ENCODE peak calls at places on chromosomes 4 and X, in four cellular contexts. One of them, this sample, is unnamed.

GRCh38 chrX:150436200-150436599 is 73.1 kb downstream of the MAMLD1 start:
- DNase-seq in K562: no peak
- DNase-seq in HCT116: no peak
- DNase-seq in HepG2: no peak
- DNase-seq in this sample: no peak

GRCh38 chr4:24730256-24731001 is 64.9 kb upstream of the SOD3 start:
- DNase-seq in K562: no peak
- DNase-seq in HCT116: no peak
- DNase-seq in HepG2: no peak
- DNase-seq in this sample: no peak

GRCh38 chr4:168917150-168917779 is 92.8 kb downstream of the CBR4 start:
- DNase-seq in K562: peak; percentile 31
- DNase-seq in HCT116: peak; percentile 22
- DNase-seq in HepG2: peak; percentile 14
- DNase-seq in this sample: peak; percentile 5

GRCh38 chr4:24657768-24658617 is 73.6 kb upstream of the DHX15 start:
- DNase-seq in K562: no peak
- DNase-seq in HCT116: peak; percentile 47
- DNase-seq in HepG2: peak; percentile 73
- DNase-seq in this sample: no peak

GRCh38 chr4:56799824-56800756 is 21.4 kb downstream of the SPINK2 start:
- DNase-seq in K562: peak; percentile 62
- DNase-seq in HCT116: peak; percentile 79
- DNase-seq in HepG2: peak; percentile 61
- DNase-seq in this sample: peak; percentile 67

GRCh38 chr4:130306566-130306965 is 1210.6 kb downstream of the C4orf33 start:
- DNase-seq in K562: no peak
- DNase-seq in HCT116: no peak
- DNase-seq in HepG2: no peak
- DNase-seq in this sample: no peak

GRCh38 chr4:24772061-24772705 is 23.2 kb upstream of the SOD3 start:
- DNase-seq in K562: no peak
- DNase-seq in HCT116: no peak
- DNase-seq in HepG2: no peak
- DNase-seq in this sample: no peak

GRCh38 chr4:169690787-169691186 is 67.0 kb downstream of the HPF1 start:
- DNase-seq in K562: no peak
- DNase-seq in HCT116: no peak
- DNase-seq in HepG2: no peak
- DNase-seq in this sample: no peak

GRCh38 chrX:68699960-68700746 is 52.7 kb downstream of the STARD8 start:
- DNase-seq in K562: no peak
- DNase-seq in HCT116: no peak
- DNase-seq in HepG2: no peak
- DNase-seq in this sample: no peak

GRCh38 chrX:134896194-134896593 is 94.6 kb upstream of the SMIM10 start:
- DNase-seq in K562: no peak
- DNase-seq in HCT116: no peak
- DNase-seq in HepG2: no peak
- DNase-seq in this sample: no peak

GRCh38 chr4:793941-794621 is 31.8 kb downstream of the CPLX1 start:
- DNase-seq in K562: no peak
- DNase-seq in HCT116: no peak
- DNase-seq in HepG2: no peak
- DNase-seq in this sample: no peak

GRCh38 chrX:10415704-10416001 is 204.7 kb downstream of the MID1 start:
- DNase-seq in K562: no peak
- DNase-seq in HCT116: no peak
- DNase-seq in HepG2: no peak
- DNase-seq in this sample: no peak

GRCh38 chr4:22500128-22500611 is 15.7 kb downstream of the ADGRA3 start:
- DNase-seq in K562: no peak
- DNase-seq in HCT116: no peak
- DNase-seq in HepG2: no peak
- DNase-seq in this sample: no peak

GRCh38 chrX:12010436-12010835 is 127.8 kb upstream of the FRMPD4 start:
- DNase-seq in K562: no peak
- DNase-seq in HCT116: no peak
- DNase-seq in HepG2: no peak
- DNase-seq in this sample: no peak

GRCh38 chr4:165204462-165204830 is 2.9 kb upstream of the KLHL2 start:
- DNase-seq in K562: no peak
- DNase-seq in HCT116: no peak
- DNase-seq in HepG2: no peak
- DNase-seq in this sample: no peak

GRCh38 chr4:112112590-112113170 is 32.6 kb upstream of the FAM241A start:
- DNase-seq in K562: no peak
- DNase-seq in HCT116: no peak
- DNase-seq in HepG2: peak; percentile 14
- DNase-seq in this sample: no peak

GRCh38 chr4:27088491-27088890 is 227.8 kb downstream of the STIM2 start:
- DNase-seq in K562: no peak
- DNase-seq in HCT116: no peak
- DNase-seq in HepG2: no peak
- DNase-seq in this sample: no peak

GRCh38 chrX:20267924-20268701 is 1.4 kb upstream of the RPS6KA3 start:
- DNase-seq in K562: no peak
- DNase-seq in HCT116: no peak
- DNase-seq in HepG2: no peak
- DNase-seq in this sample: no peak

GRCh38 chr4:109389367-109390118 is 44.1 kb upstream of the SEC24B start:
- DNase-seq in K562: no peak
- DNase-seq in HCT116: no peak
- DNase-seq in HepG2: peak; percentile 20
- DNase-seq in this sample: no peak

GRCh38 chrX:129748265-129748664 is 9.5 kb downstream of the XPNPEP2 start:
- DNase-seq in K562: no peak
- DNase-seq in HCT116: no peak
- DNase-seq in HepG2: no peak
- DNase-seq in this sample: no peak

GRCh38 chr4:173160871-173161270 is 7.7 kb upstream of the GALNT7 start:
- DNase-seq in K562: no peak
- DNase-seq in HCT116: no peak
- DNase-seq in HepG2: no peak
- DNase-seq in this sample: no peak

GRCh38 chr4:53490161-53490915 is 100.9 kb downstream of the LNX1 start:
- DNase-seq in K562: no peak
- DNase-seq in HCT116: no peak
- DNase-seq in HepG2: no peak
- DNase-seq in this sample: no peak

GRCh38 chr4:142901166-142901662 is 55.1 kb upstream of the INPP4B start:
- DNase-seq in K562: no peak
- DNase-seq in HCT116: no peak
- DNase-seq in HepG2: no peak
- DNase-seq in this sample: no peak

GRCh38 chr4:135240796-135241195 is 1039.2 kb upstream of the PABPC4L start:
- DNase-seq in K562: no peak
- DNase-seq in HCT116: no peak
- DNase-seq in HepG2: no peak
- DNase-seq in this sample: no peak

GRCh38 chr4:39823193-39823592 is 125.3 kb downstream of the UBE2K start:
- DNase-seq in K562: no peak
- DNase-seq in HCT116: no peak
- DNase-seq in HepG2: no peak
- DNase-seq in this sample: no peak

GRCh38 chrX:28042260-28042659 is 61.0 kb upstream of the DCAF8L1 start:
- DNase-seq in K562: no peak
- DNase-seq in HCT116: no peak
- DNase-seq in HepG2: no peak
- DNase-seq in this sample: no peak

GRCh38 chrX:22365460-22365859 is 92.7 kb downstream of the CBLL2 start:
- DNase-seq in K562: no peak
- DNase-seq in HCT116: peak; percentile 86
- DNase-seq in HepG2: no peak
- DNase-seq in this sample: peak; percentile 18

GRCh38 chr4:118410143-118410542 is 57.3 kb upstream of the PRSS12 start:
- DNase-seq in K562: no peak
- DNase-seq in HCT116: no peak
- DNase-seq in HepG2: no peak
- DNase-seq in this sample: no peak

GRCh38 chrX:134478374-134478773 is 18.4 kb downstream of the HPRT1 start:
- DNase-seq in K562: no peak
- DNase-seq in HCT116: no peak
- DNase-seq in HepG2: no peak
- DNase-seq in this sample: no peak

GRCh38 chr4:88979292-88979691 is 77.7 kb downstream of the FAM13A start:
- DNase-seq in K562: no peak
- DNase-seq in HCT116: no peak
- DNase-seq in HepG2: no peak
- DNase-seq in this sample: no peak

GRCh38 chr4:8595237-8596087 is 2.9 kb downstream of the CPZ start:
- DNase-seq in K562: no peak
- DNase-seq in HCT116: no peak
- DNase-seq in HepG2: no peak
- DNase-seq in this sample: no peak

GRCh38 chrX:5650904-5651303 is 577.8 kb downstream of the NLGN4X start:
- DNase-seq in K562: no peak
- DNase-seq in HCT116: no peak
- DNase-seq in HepG2: no peak
- DNase-seq in this sample: no peak

GRCh38 chrX:69021095-69021494 is 144.2 kb downstream of the PJA1 start:
- DNase-seq in K562: no peak
- DNase-seq in HCT116: no peak
- DNase-seq in HepG2: no peak
- DNase-seq in this sample: no peak

GRCh38 chr4:129988957-129989356 is 893.0 kb downstream of the C4orf33 start:
- DNase-seq in K562: no peak
- DNase-seq in HCT116: no peak
- DNase-seq in HepG2: no peak
- DNase-seq in this sample: no peak

GRCh38 chr4:143667461-143667860 is 33.0 kb downstream of the FREM3 start:
- DNase-seq in K562: no peak
- DNase-seq in HCT116: no peak
- DNase-seq in HepG2: no peak
- DNase-seq in this sample: no peak

GRCh38 chr4:41212221-41213203 is 1.8 kb downstream of the APBB2 start:
- DNase-seq in K562: no peak
- DNase-seq in HCT116: no peak
- DNase-seq in HepG2: peak; percentile 64
- DNase-seq in this sample: peak; percentile 69

GRCh38 chr4:14375816-14376215 is 626.5 kb upstream of the CPEB2 start:
- DNase-seq in K562: no peak
- DNase-seq in HCT116: no peak
- DNase-seq in HepG2: no peak
- DNase-seq in this sample: no peak

GRCh38 chr4:518569-519083 is 19.6 kb downstream of the PIGG start:
- DNase-seq in K562: no peak
- DNase-seq in HCT116: no peak
- DNase-seq in HepG2: no peak
- DNase-seq in this sample: no peak

GRCh38 chr4:24763631-24764302 is 31.6 kb upstream of the SOD3 start:
- DNase-seq in K562: no peak
- DNase-seq in HCT116: no peak
- DNase-seq in HepG2: no peak
- DNase-seq in this sample: no peak

DNA sequence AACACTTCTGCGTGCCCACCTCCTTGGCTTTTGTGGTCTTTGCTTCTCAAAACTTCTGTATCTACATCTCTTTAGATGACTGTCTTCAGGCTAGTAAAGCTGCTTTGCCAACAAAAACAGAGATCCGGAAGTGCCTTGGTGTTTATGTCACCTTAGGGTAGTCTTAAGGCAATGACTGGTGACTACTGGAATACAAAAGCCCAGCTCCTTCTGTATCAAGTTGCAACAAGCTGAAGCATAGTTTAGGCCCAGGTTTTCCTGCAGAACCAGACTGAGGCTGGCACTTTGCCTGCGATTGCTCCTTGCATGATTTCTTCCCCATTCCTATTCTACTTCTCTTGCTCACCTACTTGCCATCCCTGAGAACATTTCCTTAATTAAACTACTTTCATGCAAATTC is 333.8 kb downstream of the DMD start:
- DNase-seq in K562: no peak
- DNase-seq in HCT116: no peak
- DNase-seq in HepG2: no peak
- DNase-seq in this sample: no peak
- TF ChIP-seq TCF7L2 in K562: no peak
- TF ChIP-seq TCF7L2 in HCT116: no peak
- TF ChIP-seq TCF7L2 in HepG2: no peak
- TF ChIP-seq TCF7L2 in this sample: no peak

GRCh38 chr4:16582526-16582925 is 315.9 kb downstream of the LDB2 start:
- DNase-seq in K562: peak; percentile 17
- DNase-seq in HCT116: no peak
- DNase-seq in HepG2: no peak
- DNase-seq in this sample: no peak
- TF ChIP-seq TCF7L2 in K562: no peak
- TF ChIP-seq TCF7L2 in HCT116: no peak
- TF ChIP-seq TCF7L2 in HepG2: no peak
- TF ChIP-seq TCF7L2 in this sample: no peak

GRCh38 chrX:70479197-70479969 is 34.7 kb downstream of the DLG3 start:
- DNase-seq in K562: no peak
- DNase-seq in HCT116: no peak
- DNase-seq in HepG2: peak; percentile 67
- DNase-seq in this sample: peak; percentile 20
- TF ChIP-seq TCF7L2 in K562: no peak
- TF ChIP-seq TCF7L2 in HCT116: no peak
- TF ChIP-seq TCF7L2 in HepG2: no peak
- TF ChIP-seq TCF7L2 in this sample: no peak

GRCh38 chrX:48937065-48937907 is 18.5 kb upstream of the PIM2 start:
- DNase-seq in K562: peak; percentile 62
- DNase-seq in HCT116: no peak
- DNase-seq in HepG2: no peak
- DNase-seq in this sample: no peak
- TF ChIP-seq TCF7L2 in K562: no peak
- TF ChIP-seq TCF7L2 in HCT116: no peak
- TF ChIP-seq TCF7L2 in HepG2: no peak
- TF ChIP-seq TCF7L2 in this sample: no peak

DNA sequence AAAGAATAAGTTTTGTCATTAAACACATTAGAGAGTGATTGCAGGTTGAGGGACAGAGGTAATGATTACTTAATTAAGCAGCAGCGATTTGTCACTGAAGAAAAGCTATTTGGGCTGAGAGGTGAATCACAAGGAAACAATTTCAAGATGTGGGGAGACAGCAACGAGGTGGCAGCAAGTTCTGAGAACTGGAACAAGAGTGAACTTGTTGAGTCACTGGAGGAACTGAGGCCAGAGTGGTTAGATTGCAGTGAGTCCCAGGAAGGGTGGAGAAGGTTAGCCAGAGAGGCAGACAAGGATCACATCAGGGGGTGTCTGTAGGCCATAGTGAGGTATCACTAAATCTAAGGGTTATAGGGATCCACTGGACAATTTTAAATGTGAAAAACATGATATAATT is 57.9 kb upstream of the TMPRSS11A start:
- DNase-seq in K562: no peak
- DNase-seq in HCT116: peak; percentile 51
- DNase-seq in HepG2: no peak
- DNase-seq in this sample: no peak
- TF ChIP-seq TCF7L2 in K562: no peak
- TF ChIP-seq TCF7L2 in HCT116: no peak
- TF ChIP-seq TCF7L2 in HepG2: no peak
- TF ChIP-seq TCF7L2 in this sample: no peak

GRCh38 chr4:145865274-145865941 is 73.2 kb downstream of the ZNF827 start:
- DNase-seq in K562: no peak
- DNase-seq in HCT116: no peak
- DNase-seq in HepG2: no peak
- DNase-seq in this sample: no peak
- TF ChIP-seq TCF7L2 in K562: no peak
- TF ChIP-seq TCF7L2 in HCT116: no peak
- TF ChIP-seq TCF7L2 in HepG2: no peak
- TF ChIP-seq TCF7L2 in this sample: no peak